ENCODE peak calls at places on chromosomes 13 and 19, in seven cellular contexts. M is substantia nigra, U is body of pancreas, J is psoas muscle, Z is neuronal stem cell, P is sigmoid colon, L is GM23248. X is an unnamed sample.

GRCh38 chr13:72698164-72698563 is 29.3 kb downstream of the MZT1 start:
- DNase-seq in U (no peak), M (no peak), Z (no peak), J (no peak), P (no peak), L (peak), X (no peak)

GRCh38 chr13:44653261-44653660 is 77.1 kb upstream of the TSC22D1 start:
- DNase-seq in U (no peak), L (peak), P (no peak), M (no peak), J (no peak), Z (no peak), X (no peak)

GRCh38 chr13:68047889-68048288 is 817.8 kb upstream of the PCDH9 start:
- DNase-seq in U (no peak), L (no peak), M (no peak), J (no peak), P (no peak), Z (no peak), X (no peak)

GRCh38 chr13:41295973-41296372 is 15.1 kb upstream of the NAA16 start:
- DNase-seq in J (no peak), P (no peak), Z (no peak), M (no peak), U (no peak), L (no peak), X (no peak)

GRCh38 chr19:12880551-12881171 is 588 bp downstream of the DNASE2 start:
- DNase-seq in Z (no peak), M (peak), P (peak), L (peak), U (peak), J (peak), X (peak)

GRCh38 chr13:41061914-41062837 is 867 bp downstream of the WBP4 start:
- DNase-seq in U (no peak), L (peak), P (no peak), J (no peak), M (no peak), Z (no peak), X (peak)

GRCh38 chr19:32373614-32374295 is 28.3 kb downstream of the ZNF507 start:
- DNase-seq in J (no peak), L (peak), Z (no peak), P (no peak), M (peak), U (peak), X (peak)

GRCh38 chr13:51666316-51666715 is 82.1 kb downstream of the WDFY2 start:
- DNase-seq in P (no peak), M (no peak), J (no peak), L (no peak), Z (no peak), U (no peak), X (no peak)

GRCh38 chr13:91108315-91108714 is 239.2 kb upstream of the MIR17HG start:
- DNase-seq in Z (no peak), P (no peak), M (no peak), J (no peak), L (no peak), U (no peak), X (no peak)

GRCh38 chr19:2230807-2231533 is 5.2 kb downstream of the PLEKHJ1 start:
- DNase-seq in M (no peak), J (no peak), Z (no peak), L (no peak), P (no peak), U (no peak), X (no peak)

GRCh38 chr19:12647490-12648071 is 19.0 kb downstream of the MAN2B1 start:
- DNase-seq in J (peak), L (peak), U (peak), P (peak), M (no peak), Z (no peak), X (no peak)

GRCh38 chr19:54448037-54448773 is 794 bp upstream of the LENG8 start:
- DNase-seq in U (peak), L (peak), M (peak), Z (no peak), P (peak), J (peak), X (peak)

GRCh38 chr13:22061371-22061805 is 390.5 kb downstream of the FGF9 start:
- DNase-seq in Z (no peak), L (no peak), M (no peak), U (no peak), J (no peak), P (no peak), X (no peak)

GRCh38 chr13:50969691-50970090 is 60.1 kb downstream of the RNASEH2B start:
- DNase-seq in Z (no peak), J (no peak), M (no peak), U (no peak), P (no peak), L (no peak), X (peak)

GRCh38 chr13:23504188-23504587 is 66.0 kb upstream of the TNFRSF19 start:
- DNase-seq in L (peak), M (no peak), P (no peak), Z (no peak), J (no peak), U (no peak), X (no peak)

GRCh38 chr13:23497186-23497585 is 63.7 kb upstream of the SACS start:
- DNase-seq in U (no peak), M (no peak), P (no peak), Z (no peak), L (no peak), J (no peak), X (no peak)

GRCh38 chr13:23496255-23496654 is 62.8 kb upstream of the SACS start:
- DNase-seq in J (no peak), L (no peak), P (no peak), U (no peak), Z (no peak), M (no peak), X (no peak)

GRCh38 chr13:23505007-23505406 is 65.2 kb upstream of the TNFRSF19 start:
- DNase-seq in M (no peak), J (no peak), Z (no peak), U (no peak), L (peak), P (no peak), X (peak)

DNA sequence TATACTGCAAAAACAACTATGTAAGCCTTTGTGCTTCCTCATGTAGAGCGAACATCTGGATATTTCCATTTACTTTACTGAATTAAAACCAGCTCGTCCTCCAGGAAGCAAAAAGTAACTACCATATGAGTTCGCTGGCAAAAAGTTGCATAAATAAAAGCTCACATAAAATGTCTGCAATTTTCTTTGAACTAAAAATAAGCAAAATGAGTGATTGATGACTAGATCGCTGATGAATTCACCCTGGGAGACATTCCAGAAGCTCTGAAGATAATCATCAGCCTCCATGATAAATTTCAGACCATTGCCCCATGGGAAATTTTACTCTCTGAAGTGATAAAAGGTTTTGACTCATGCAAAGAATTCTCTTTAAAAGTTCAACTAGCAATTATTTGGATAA is 67.4 kb upstream of the SACS start:
- DNase-seq in P (no peak), U (no peak), L (peak), J (no peak), Z (no peak), M (no peak), X (no peak)
- H3K27ac ChIP-seq in P (no peak), U (no peak), L (peak), J (no peak), Z (no peak), M (no peak), X (no peak)

DNA sequence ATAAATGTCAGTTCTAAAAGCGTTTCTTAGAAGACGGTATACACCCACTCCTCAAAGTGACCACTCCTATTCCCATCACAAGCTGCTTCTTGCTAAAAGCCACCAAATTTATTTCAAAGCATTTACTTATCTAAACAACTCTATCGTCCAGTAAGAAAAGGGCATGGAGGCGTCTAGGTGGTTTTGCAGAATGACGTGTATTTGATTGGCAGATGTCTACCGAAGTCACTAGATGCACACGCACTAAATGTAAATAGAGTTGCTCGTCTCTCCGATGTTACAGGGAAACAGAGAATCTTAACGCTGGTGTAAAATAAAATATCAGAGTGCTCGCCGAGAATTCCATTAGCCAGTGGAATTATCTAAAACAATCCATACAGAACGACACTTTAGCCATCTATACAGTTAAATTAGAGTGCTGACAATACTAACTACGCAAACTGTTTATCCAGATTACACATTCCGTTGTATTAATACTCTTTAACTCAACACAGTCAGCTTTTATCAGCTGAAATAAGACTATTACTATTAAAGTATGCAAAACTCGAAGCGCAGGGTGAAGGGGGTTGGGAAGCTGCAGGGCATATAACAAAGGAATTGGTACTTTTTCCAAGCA is 1.9 kb downstream of the KLF12 start:
- DNase-seq in M (peak), Z (no peak), L (peak), P (no peak), U (no peak), J (no peak), X (no peak)
- H3K27ac ChIP-seq in M (peak), Z (no peak), L (peak), P (peak), U (peak), J (peak), X (peak)

GRCh38 chr13:81916471-81916870 is 1575.5 kb upstream of the SPRY2 start:
- DNase-seq in L (no peak), M (no peak), Z (no peak), U (no peak), J (no peak), P (no peak), X (no peak)
- H3K27ac ChIP-seq in L (no peak), M (no peak), Z (no peak), U (no peak), J (no peak), P (no peak), X (no peak)

DNA sequence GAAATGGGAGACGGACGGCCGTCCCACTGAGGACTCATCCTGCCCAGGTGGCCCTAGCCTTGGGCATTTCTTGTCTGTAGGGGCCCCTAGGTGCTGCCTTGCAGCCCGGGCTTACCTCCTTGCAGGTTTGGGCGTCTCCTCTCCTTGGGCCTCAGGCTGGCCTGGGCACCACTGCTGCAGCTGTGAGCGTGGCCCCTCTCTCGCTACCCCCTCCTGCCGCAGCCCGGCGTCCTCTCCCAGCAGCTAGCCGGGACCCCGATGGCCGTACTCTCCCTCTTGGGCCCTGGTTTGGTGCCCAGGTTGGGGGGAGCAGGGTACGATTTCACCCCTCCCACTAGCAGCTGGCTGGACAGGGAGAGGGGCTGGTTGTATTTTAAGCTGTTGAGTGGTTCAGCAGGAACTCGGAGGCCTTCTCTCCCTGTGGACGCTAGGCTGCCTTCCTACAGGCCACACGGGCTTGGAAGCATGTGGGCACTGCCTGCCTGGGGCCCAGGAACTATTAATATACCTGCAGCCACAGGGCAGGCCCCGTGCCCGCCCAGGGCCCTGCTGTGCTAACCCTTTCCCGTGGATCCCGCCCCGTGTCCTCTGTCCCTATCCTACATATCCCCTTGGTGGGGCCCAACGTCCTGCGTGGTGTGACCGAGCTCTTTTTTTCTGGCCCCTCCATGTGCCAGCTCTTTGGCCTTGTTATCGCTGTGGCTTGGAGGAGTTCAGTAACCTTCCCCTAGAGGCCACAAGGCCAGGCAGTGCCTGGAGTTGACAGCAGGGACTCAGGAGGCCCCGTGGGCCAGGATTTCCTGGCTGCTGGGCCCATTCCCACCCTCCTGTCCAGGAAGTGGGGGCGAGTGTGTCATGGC is 11.7 kb downstream of the NDUFB7 start:
- DNase-seq in U (no peak), Z (no peak), M (no peak), P (no peak), L (no peak), J (peak), X (no peak)
- H3K27ac ChIP-seq in U (no peak), Z (no peak), M (peak), P (peak), L (no peak), J (peak), X (peak)

DNA sequence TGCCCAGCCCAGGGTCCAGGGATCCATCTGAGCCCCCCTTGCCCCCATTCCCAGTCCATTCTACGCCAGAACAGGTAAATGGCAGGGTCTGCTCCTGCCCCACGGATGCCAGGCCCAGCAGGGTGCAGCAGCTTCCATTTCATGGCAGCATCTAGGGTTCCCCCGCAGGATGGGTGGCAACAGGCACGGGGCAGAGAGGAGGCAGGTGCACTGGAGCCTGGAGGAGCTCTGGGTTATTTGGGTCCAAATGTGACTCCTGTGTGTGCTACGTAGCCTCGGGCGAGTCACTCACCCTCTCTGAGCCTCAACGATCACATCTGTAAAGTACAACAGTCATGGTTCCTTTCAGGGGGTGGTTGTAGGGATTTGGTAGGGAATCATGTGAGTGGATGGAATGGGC is 27.4 kb downstream of the IL12RB1 start:
- DNase-seq in M (no peak), Z (no peak), U (no peak), J (no peak), L (no peak), P (no peak), X (no peak)
- H3K27ac ChIP-seq in M (peak), Z (no peak), U (no peak), J (no peak), L (no peak), P (no peak), X (no peak)

GRCh38 chr19:49151339-49152217 is 3.6 kb downstream of the HRC start:
- DNase-seq in P (peak), U (peak), Z (no peak), J (peak), L (peak), M (peak), X (peak)
- H3K27ac ChIP-seq in P (peak), U (peak), Z (no peak), J (peak), L (no peak), M (no peak), X (peak)

GRCh38 chr19:45643024-45643926 is 4.1 kb upstream of the EML2 start:
- DNase-seq in P (peak), M (peak), Z (peak), U (peak), J (peak), L (peak), X (peak)
- H3K27ac ChIP-seq in P (no peak), M (peak), Z (no peak), U (no peak), J (no peak), L (no peak), X (no peak)

GRCh38 chr19:36837525-36837901 is 674 bp downstream of the ZNF790 start:
- DNase-seq in Z (no peak), P (no peak), L (peak), J (no peak), U (peak), M (no peak), X (no peak)
- H3K27ac ChIP-seq in Z (no peak), P (peak), L (peak), J (peak), U (peak), M (peak), X (peak)

GRCh38 chr13:106710267-106710666 is 142.3 kb upstream of the ARGLU1 start:
- DNase-seq in J (no peak), P (no peak), Z (no peak), M (no peak), L (no peak), U (no peak), X (no peak)

GRCh38 chr13:106714271-106714670 is 146.3 kb upstream of the ARGLU1 start:
- DNase-seq in Z (no peak), L (no peak), U (no peak), M (no peak), J (no peak), P (no peak), X (no peak)

GRCh38 chr13:106709509-106709908 is 141.6 kb upstream of the ARGLU1 start:
- DNase-seq in U (no peak), P (no peak), L (no peak), J (no peak), M (no peak), Z (no peak), X (no peak)
- H3K27ac ChIP-seq in U (no peak), P (no peak), L (no peak), J (peak), M (no peak), Z (no peak), X (no peak)